ENCODE peak calls at places on chromosomes 4 and X, in six cellular contexts. R, Z, H, M, Q and G are unnamed samples.

GRCh38 chr4:26256016-26256415 is 64.8 kb upstream of the RBPJ start:
- DNase-seq in R (no peak), Z (no peak), H (no peak), M (no peak), Q (no peak), G (no peak)

GRCh38 chr4:108107729-108108382 is 60.9 kb downstream of the LEF1 start:
- DNase-seq in R (no peak), Z (no peak), H (no peak), M (no peak), Q (no peak), G (no peak)

GRCh38 chr4:18020145-18020670 is 1.3 kb downstream of the LCORL start:
- DNase-seq in R (no peak), Z (no peak), H (peak; percentile 25), M (no peak), Q (no peak), G (peak; percentile 37)

GRCh38 chr4:8306511-8307021 is 37.0 kb downstream of the HTRA3 start:
- DNase-seq in R (peak; percentile 46), Z (peak; percentile 68), H (peak; percentile 27), M (peak; percentile 73), Q (peak; percentile 33), G (peak; percentile 24)

GRCh38 chr4:127049506-127049905 is 583.3 kb upstream of the INTU start:
- DNase-seq in R (no peak), Z (no peak), H (no peak), M (no peak), Q (no peak), G (no peak)

GRCh38 chrX:21373637-21374162 is 518 bp upstream of the CNKSR2 start:
- DNase-seq in R (peak; percentile 46), Z (no peak), H (peak; percentile 13), M (no peak), Q (no peak), G (no peak)

GRCh38 chr4:155564086-155564485 is 102.6 kb upstream of the GUCY1A1 start:
- DNase-seq in R (no peak), Z (no peak), H (no peak), M (no peak), Q (no peak), G (no peak)

GRCh38 chr4:188130355-188130754 is 8.9 kb upstream of the TRIML1 start:
- DNase-seq in R (no peak), Z (no peak), H (peak; percentile 18), M (no peak), Q (no peak), G (no peak)

GRCh38 chr4:71941001-71941400 is 90.8 kb upstream of the NPFFR2 start:
- DNase-seq in R (no peak), Z (no peak), H (peak; percentile 60), M (no peak), Q (no peak), G (peak; percentile 66)

GRCh38 chr4:133000012-133000411 is 149.1 kb upstream of the PCDH10 start:
- DNase-seq in R (no peak), Z (no peak), H (no peak), M (no peak), Q (no peak), G (no peak)

GRCh38 chr4:83011779-83012630 is 1.4 kb upstream of the LIN54 start:
- DNase-seq in R (peak; percentile 76), Z (peak; percentile 68), H (peak; percentile 49), M (peak; percentile 71), Q (peak; percentile 66), G (peak; percentile 59)

GRCh38 chr4:151376540-151376939 is 32.4 kb upstream of the FHIP1A start:
- DNase-seq in R (no peak), Z (no peak), H (no peak), M (no peak), Q (no peak), G (no peak)

GRCh38 chrX:9569875-9570274 is 105.0 kb downstream of the TBL1X start:
- DNase-seq in R (no peak), Z (no peak), H (no peak), M (no peak), Q (no peak), G (peak; percentile 71)

DNA sequence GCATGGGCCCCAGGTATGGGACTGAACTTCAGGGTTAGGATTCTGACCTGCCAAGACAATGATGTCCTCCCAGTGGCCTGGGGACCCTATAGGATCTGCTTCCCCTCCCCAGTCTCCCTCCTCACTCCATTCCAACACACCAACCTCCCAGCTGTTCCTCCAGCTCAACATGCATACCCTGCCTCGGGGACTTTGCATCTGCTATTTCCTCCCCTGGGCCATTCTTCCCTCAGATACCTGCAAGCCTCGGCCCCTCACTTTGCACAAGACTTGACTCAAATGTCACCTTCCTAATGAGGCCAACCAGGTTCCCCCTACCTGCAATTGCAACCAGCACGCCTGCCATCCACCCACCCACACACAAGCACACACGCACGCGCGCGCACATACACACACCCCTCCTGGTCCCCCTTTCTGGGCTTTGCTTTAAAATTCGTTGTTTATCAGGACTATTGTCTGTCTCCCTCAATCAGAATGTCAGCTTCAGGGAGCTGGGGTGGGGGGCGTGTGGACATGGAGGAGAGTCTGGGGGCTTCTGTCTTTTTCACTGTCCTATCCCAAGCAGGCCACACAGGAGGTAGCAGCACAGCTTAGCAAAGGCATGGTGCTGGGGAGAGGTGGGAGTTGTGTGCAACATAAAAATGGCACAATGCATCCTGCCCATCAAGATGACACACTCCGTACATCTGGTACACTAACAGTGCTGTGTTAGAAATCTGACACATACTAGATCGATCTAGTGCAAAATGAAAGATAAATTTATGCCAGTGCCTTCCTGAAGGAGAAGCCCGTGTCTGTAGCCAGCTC is 20.6 kb upstream of the PPP2R2C start:
- DNase-seq in R (no peak), Z (no peak), H (no peak), M (no peak), Q (no peak), G (no peak)
- H3K4me3 ChIP-seq in R (no peak overlapping the region), Z (no peak overlapping the region), H (no peak overlapping the region), M (no peak overlapping the region), Q (no peak overlapping the region), G (no peak overlapping the region)

DNA sequence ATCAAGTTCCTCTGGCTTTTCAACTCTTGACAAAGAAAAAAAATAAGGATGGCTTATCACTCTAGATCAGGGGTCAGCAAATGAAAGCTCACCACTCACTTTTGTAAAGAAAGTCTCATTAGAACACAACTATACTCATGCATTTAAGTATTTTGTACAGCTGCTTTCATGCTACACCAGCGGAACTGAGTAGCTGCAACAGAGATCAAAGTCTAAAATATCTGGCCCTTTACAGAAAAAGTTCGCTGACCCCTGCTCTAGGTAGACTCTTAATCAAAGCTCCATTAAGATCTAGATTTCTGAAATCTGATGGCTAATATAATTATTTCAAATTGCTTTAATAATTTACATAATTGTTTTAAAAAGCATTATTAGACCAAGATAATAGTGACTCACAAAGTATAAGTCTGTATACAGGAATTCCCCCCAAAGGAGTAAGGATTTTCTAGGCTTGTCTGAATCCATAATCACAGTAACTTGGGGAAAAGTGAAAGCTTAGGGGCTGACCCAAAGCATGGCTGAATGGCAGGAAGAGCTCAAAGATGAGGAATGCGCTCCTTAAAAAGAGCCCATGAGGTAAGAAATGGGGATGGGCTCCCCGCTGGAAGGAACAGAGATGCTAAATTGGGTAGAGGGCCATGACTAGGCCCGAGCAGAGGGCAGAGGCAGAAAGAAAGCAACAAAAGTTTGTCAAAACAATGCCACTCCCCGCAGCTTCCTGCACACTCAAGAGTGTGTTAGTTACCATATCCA is 140.3 kb downstream of the SH3KBP1 start:
- DNase-seq in R (no peak), Z (no peak), H (no peak), M (no peak), Q (no peak), G (no peak)
- H3K4me1 ChIP-seq in R (peaks cover 15% of the 10 kb centered on the region), Z (no peaks in the 10 kb centered on the region), H (no peaks in the 10 kb centered on the region), M (no peaks in the 10 kb centered on the region), Q (peaks cover 31% of the 10 kb centered on the region), G (no peaks in the 10 kb centered on the region)

GRCh38 chrX:71100581-71101505 is 5.2 kb downstream of the FOXO4 start:
- DNase-seq in R (no peak), Z (no peak), H (no peak), M (no peak), Q (no peak), G (no peak)
- TF ChIP-seq CTCF in R (no peak), Z (no peak), H (no peak), M (no peak), Q (no peak), G (no peak)

DNA sequence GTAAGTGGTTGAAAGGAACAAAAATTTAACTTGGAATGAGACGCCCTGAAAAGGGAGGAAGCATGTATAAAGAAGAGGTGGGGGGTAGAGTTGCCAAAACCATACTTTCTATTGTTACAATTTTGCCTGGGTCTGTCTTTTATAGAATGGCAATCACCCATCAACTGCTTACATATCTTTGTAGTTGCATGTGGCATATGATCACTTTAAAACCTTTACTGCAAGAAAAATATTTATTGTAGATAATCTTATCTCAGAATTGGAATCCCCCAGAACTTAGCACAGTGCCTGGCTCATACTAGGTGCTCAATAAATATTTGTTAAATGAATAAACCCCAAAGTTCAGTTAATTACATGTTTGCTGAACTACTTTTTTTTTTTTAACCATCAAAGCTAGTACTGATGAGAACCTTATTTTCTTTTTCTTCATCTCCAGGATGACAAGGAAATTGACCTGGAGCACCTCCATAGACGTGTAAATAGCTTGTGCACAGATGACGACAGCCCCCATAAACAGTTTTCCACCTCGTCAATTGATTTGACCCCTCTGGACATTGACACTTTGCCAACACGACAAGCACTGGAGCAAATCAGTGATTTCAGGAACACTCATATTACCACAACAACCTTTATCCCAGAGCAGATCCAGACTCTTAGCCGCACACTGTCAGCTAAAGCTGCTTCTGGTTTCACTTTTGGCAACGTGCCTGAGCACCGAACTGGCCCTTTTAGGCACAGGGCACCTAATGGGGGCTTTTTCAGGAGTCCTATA is 56.7 kb upstream of the ATOH1 start:
- DNase-seq in R (no peak), Z (no peak), H (no peak), M (no peak), Q (no peak), G (no peak)
- H3K4me3 ChIP-seq in R (no peak overlapping the region), Z (no peak overlapping the region), H (no peak overlapping the region), M (no peak overlapping the region), Q (no peak overlapping the region), G (no peak overlapping the region)

GRCh38 chr4:168555437-168555836 is 58.6 kb downstream of the PALLD start:
- DNase-seq in R (no peak), Z (no peak), H (no peak), M (no peak), Q (no peak), G (no peak)

GRCh38 chr4:168551945-168552695 is 55.3 kb downstream of the PALLD start:
- DNase-seq in R (no peak), Z (no peak), H (no peak), M (no peak), Q (no peak), G (no peak)

GRCh38 chr4:168551211-168551610 is 54.4 kb downstream of the PALLD start:
- DNase-seq in R (no peak), Z (no peak), H (no peak), M (no peak), Q (no peak), G (no peak)

GRCh38 chr4:168550071-168550766 is 53.4 kb downstream of the PALLD start:
- DNase-seq in R (no peak), Z (no peak), H (no peak), M (no peak), Q (no peak), G (no peak)

DNA sequence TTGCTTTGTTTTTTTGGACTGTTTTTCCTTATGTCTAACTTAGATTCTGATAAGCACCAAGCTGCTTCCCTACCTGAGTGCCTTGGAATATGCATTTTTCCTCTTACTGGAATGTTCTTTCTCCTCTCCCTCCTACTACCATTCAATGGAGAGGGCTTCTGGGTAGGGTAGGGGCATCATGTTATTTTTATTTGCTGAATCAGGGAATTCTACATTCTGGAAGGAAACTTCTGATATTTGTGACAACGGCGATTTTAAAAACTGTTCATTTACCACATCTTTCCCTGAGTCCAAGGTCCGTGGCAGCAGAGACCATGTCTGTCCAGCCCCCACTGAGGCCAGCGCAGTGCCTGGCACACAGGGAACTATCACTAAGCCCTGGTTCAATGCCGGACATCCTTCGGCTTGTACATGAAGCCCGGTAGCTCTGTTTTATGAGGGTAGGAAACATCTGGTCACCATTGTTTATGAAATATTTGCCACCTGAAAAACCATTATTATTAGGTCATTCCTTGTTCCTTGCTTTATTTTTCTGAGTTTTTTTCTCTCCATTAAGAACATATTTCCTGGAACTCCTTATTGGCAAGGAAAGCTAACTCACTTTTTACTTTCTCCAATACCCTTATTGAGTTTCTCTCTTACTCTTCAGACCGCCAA is 57.0 kb downstream of the PALLD start:
- DNase-seq in R (no peak), Z (no peak), H (no peak), M (no peak), Q (no peak), G (no peak)
- H3K4me1 ChIP-seq in R (no peaks in the 10 kb centered on the region), Z (peaks cover 30% of the 10 kb centered on the region), H (no peaks in the 10 kb centered on the region), M (no peaks in the 10 kb centered on the region), Q (no peaks in the 10 kb centered on the region), G (peaks cover 4% of the 10 kb centered on the region)